ENCODE peak calls at places on chromosomes 13 and 19, in four cellular contexts. Q, S, F and K are unnamed samples.
A peak's percentile ranks its signal among the peaks of the same experiment; 100 is the strongest.

GRCh38 chr13:48158915-48159314 is 64.0 kb upstream of the MED4 start:
- DNase-seq in F (no peak), S (no peak), Q (no peak), K (no peak)

GRCh38 chr19:47272448-47273312 is 2.0 kb upstream of the INAFM1 start:
- DNase-seq in S (no peak), F (no peak), Q (peak; percentile 84), K (no peak)

GRCh38 chr19:50500753-50501151 is 10.2 kb downstream of the JOSD2 start:
- DNase-seq in F (no peak), Q (no peak), S (no peak), K (no peak)

GRCh38 chr19:628168-628567 is 5.2 kb downstream of the POLRMT start:
- DNase-seq in Q (no peak), S (no peak), F (no peak), K (peak; percentile 80)

GRCh38 chr19:3723883-3724282 is 15.7 kb downstream of the TJP3 start:
- DNase-seq in S (no peak), Q (no peak), F (no peak), K (no peak)

GRCh38 chr13:43494206-43494605 is 292.6 kb downstream of the ENOX1 start:
- DNase-seq in F (no peak), Q (no peak), S (no peak), K (no peak)

GRCh38 chr13:67143544-67144115 is 86.5 kb downstream of the PCDH9 start:
- DNase-seq in F (no peak), S (no peak), Q (no peak), K (no peak)

GRCh38 chr13:102286326-102286725 is 115.5 kb downstream of the FGF14 start:
- DNase-seq in Q (no peak), F (peak; percentile 53), S (no peak), K (no peak)

GRCh38 chr19:48558018-48558684 is 6.2 kb downstream of the SULT2B1 start:
- DNase-seq in Q (peak; percentile 31), S (no peak), F (peak; percentile 93), K (peak; percentile 41)

GRCh38 chr13:42485272-42485671 is 88.7 kb upstream of the TNFSF11 start:
- DNase-seq in F (no peak), Q (no peak), S (no peak), K (no peak)

GRCh38 chr19:42402376-42403116 is 12.4 kb upstream of the CNFN start:
- DNase-seq in S (no peak), F (no peak), Q (no peak), K (no peak)

GRCh38 chr19:54523403-54523802 is 20.8 kb downstream of the LAIR2 start:
- DNase-seq in Q (no peak), S (peak; percentile 71), F (no peak), K (no peak)

GRCh38 chr13:36778083-36778671 is 40.8 kb upstream of the RFXAP start:
- DNase-seq in F (peak; percentile 21), Q (no peak), S (peak; percentile 20), K (peak; percentile 25)

GRCh38 chr19:1353144-1353543 is 30.6 kb upstream of the NDUFS7 start:
- DNase-seq in F (no peak), Q (no peak), S (no peak), K (no peak)

GRCh38 chr13:30107536-30108136 is 199.7 kb downstream of the KATNAL1 start:
- DNase-seq in S (no peak), F (no peak), Q (no peak), K (no peak)

GRCh38 chr19:41225238-41226052 is 6.4 kb downstream of the AXL start:
- DNase-seq in S (no peak), Q (peak; percentile 83), F (peak; percentile 91), K (peak; percentile 63)
- TF ChIP-seq CBFB in S (no peak), Q (no peak), F (no peak), K (no peak)

DNA sequence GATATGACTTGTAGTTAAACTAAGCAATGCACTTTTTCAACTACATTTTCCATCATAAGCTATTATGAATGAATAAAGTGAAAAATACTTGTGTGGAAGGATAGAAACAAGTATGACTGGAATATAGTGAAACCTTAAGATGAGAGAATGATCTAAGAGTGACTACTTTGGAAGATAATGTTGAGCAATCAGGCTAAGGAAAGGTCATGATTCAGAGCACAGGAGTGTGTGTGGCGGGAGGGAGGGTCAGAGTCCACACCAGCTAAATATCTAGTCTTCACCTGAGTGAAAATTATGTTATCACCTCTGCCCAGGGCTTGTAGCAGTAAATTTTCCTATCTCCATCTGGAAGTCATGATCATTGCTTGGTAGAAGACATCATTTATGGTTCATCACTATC is 833.4 kb upstream of the ATXN8OS start:
- DNase-seq in F (no peak), S (no peak), Q (peak; percentile 7), K (no peak)
- TF ChIP-seq SP1 in F (no peak), S (no peak), Q (no peak), K (no peak)

DNA sequence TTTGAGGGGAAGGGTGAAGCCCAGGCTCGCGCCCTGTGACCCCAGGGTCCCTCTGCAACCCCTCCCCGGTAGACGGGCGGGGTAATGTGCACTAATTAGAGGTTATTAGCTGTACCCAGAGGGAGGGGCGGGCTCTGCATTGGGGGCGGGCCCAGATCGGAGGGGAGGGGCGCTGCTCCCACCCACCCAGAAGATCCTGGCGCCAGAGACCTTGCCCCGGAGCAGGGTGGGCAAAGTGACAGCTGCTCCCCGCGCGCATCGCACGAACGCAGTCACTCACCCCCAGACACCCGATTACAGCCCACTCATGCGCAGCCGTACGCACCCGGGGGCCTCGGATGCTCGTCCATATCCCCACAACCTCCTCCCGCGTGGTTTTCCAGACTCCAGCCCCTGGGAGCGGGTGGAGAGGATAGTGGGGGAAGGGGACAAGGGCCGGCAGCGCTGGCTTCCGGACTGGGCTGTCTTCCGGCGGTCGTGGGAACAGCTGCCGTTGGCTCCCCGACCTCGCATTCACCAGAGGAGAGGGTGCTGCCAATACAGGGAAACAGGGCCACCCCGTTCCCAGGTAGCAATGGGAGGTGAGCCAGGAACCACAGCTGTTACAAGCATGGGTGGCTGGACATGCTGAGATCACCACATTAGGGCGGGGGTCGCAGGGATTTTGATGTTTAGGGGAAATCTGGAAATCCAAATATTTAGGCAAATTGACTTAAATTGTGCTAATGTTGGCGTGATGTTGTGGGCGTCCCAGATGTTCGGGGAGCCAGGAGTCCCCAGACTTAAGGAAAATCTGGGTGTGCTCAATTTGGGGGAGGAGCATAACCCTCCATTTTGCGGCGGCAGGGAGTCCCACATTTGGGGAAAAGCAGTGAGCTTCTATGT is 2.9 kb upstream of the HOOK2 start:
- DNase-seq in Q (peak; percentile 55), S (no peak), F (no peak), K (peak; percentile 53)
- TF ChIP-seq CREM in Q (no peak), S (no peak), F (no peak), K (no peak)

DNA sequence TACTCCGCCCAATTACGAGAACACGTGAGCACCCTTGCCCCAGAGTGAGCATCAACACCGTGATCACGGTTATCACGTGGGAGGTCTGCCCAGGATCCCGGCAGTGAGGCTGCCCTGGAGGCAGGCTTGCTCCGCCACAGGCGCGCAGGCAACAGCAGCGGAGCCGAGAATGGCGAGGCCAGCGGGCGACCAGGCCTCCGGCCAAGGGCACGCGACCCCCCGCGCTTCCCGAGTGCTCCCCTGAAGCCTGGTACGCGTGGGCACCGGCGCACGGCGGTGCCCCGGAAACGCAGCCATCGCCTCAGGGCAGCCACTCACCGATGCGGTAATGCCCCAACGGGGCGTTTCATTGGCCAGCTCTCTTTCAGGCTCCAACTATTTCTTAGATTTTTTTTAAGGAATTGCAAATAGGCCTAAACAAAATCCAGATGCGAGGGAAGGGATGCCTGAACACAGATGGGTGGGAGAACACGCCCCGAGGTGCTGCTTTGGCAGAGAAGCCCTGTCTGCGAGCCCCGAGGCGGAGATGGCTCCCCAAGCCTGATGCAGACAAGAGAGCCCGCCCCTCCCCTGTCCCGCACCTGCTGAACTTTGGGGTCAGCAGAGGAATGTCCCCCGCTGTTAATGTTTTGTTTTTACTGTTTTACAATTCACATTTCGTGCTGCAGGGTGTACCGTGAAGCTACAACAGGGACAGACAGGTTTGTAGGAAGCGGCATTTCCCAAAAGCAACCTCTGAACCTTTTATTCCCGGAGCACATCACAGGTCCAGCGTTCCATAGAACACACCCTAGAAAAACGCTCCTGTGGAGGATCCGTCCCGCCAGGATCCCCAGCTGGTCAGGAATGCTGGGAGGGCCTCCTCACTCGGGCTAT is 132.7 kb downstream of the ZDHHC20 start:
- DNase-seq in S (no peak), Q (no peak), F (no peak), K (peak; percentile 86)
- TF ChIP-seq CBFB in S (no peak), Q (no peak), F (no peak), K (no peak)

DNA sequence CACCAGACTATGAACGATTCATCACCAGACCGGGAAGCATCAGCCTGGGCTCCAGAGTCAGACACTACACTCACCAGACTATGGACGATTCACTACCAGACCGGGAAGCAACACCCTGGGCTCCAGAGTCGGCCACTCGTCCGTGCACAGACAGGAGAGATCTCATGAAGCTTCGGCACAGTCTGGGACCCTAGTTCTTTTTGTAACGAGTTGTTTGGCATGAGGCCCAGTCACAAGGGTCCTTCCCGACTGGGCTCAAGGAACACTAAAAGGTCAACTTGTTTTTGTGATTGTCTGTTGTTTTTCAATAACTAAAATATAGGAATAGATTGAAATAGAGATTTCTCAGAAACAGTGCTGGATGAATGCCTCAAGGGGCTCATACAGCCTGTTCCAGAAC is 1141.6 kb upstream of the MIR17HG start:
- DNase-seq in S (no peak), F (no peak), Q (no peak), K (no peak)
- TF ChIP-seq SP1 in S (no peak), F (no peak), Q (no peak), K (no peak)

GRCh38 chr13:81778350-81778749 is 1437.4 kb upstream of the SPRY2 start:
- DNase-seq in Q (no peak), S (no peak), F (no peak), K (no peak)

GRCh38 chr13:81781471-81781870 is 1440.5 kb upstream of the SPRY2 start:
- DNase-seq in S (no peak), Q (no peak), F (no peak), K (no peak)

GRCh38 chr13:81779896-81780295 is 1439.0 kb upstream of the SPRY2 start:
- DNase-seq in F (no peak), S (no peak), Q (no peak), K (no peak)
- TF ChIP-seq CREM in F (no peak), S (no peak), Q (no peak), K (no peak)

GRCh38 chr13:38981096-38981495 is 9.5 kb downstream of the STOML3 start:
- DNase-seq in F (no peak), Q (no peak), S (no peak), K (no peak)

GRCh38 chr13:38980628-38981078 is 10.0 kb downstream of the STOML3 start:
- DNase-seq in F (no peak), Q (no peak), S (no peak), K (no peak)

GRCh38 chr13:38979891-38980627 is 10.6 kb downstream of the STOML3 start:
- DNase-seq in Q (no peak), S (no peak), F (no peak), K (no peak)
- TF ChIP-seq CBFB in Q (no peak), S (no peak), F (no peak), K (no peak)